ENCODE peak calls at places on chromosome 12, in eight cellular contexts. M is G401; Q is frontal cortex; N is activated T-helper 1 cell treated with anti-CD3 and anti-CD28 coated beads, Interleukin-12 subunit alpha, Interleukin-12 subunit beta, Interleukin-2, Interleukin-4 antibody, amounts not matched to agents 30 ng/mL and 10 ng/mL and 1 ng/mL, durations not matched to agents 14 hours and 24 hours and 36 hours; G is upper lobe of left lung; W is left kidney; K is DMS153; E is germinal center. O is an unnamed sample.

GRCh38 chr12:120350576-120351350 is 18.2 kb downstream of the MSI1 start:
- DNase-seq in K (no peak), N (no peak), E (no peak), M (peak; percentile 93), Q (no peak), G (peak; percentile 65), W (no peak), O (no peak)

GRCh38 chr12:77273898-77274297 is 208.5 kb upstream of the E2F7 start:
- DNase-seq in G (no peak), Q (no peak), M (no peak), E (no peak), N (no peak), K (no peak), W (no peak), O (no peak)

GRCh38 chr12:49843871-49844437 is 1.0 kb upstream of the BCDIN3D start:
- DNase-seq in M (no peak), E (no peak), N (no peak), Q (no peak), W (no peak), G (no peak), K (no peak), O (no peak)

GRCh38 chr12:116538682-116539264 is 20.4 kb upstream of the MAP1LC3B2 start:
- DNase-seq in N (no peak), G (no peak), Q (no peak), M (no peak), K (no peak), W (peak; percentile 68), E (no peak), O (peak; percentile 20)

GRCh38 chr12:56687225-56688128 is 607 bp downstream of the PTGES3 start:
- DNase-seq in W (peak; percentile 67), E (peak; percentile 51), M (peak; percentile 54), N (peak; percentile 45), G (peak; percentile 88), Q (no peak), K (no peak), O (peak; percentile 68)

GRCh38 chr12:67501362-67501761 is 147.2 kb upstream of the DYRK2 start:
- DNase-seq in E (no peak), W (no peak), M (no peak), G (no peak), N (no peak), K (peak; percentile 69), Q (no peak), O (no peak)

GRCh38 chr12:120103371-120103770 is 13.2 kb downstream of the RAB35 start:
- DNase-seq in W (no peak), Q (no peak), N (no peak), M (no peak), G (no peak), K (no peak), E (no peak), O (no peak)

GRCh38 chr12:96061323-96061722 is 25.9 kb upstream of the LTA4H start:
- DNase-seq in M (no peak), K (no peak), N (no peak), G (no peak), Q (no peak), E (no peak), W (no peak), O (no peak)

GRCh38 chr12:109715310-109716091 is 1.9 kb downstream of the FAM222A start:
- DNase-seq in N (no peak), G (peak; percentile 83), M (peak; percentile 45), E (no peak), W (peak; percentile 36), K (peak; percentile 31), Q (no peak), O (peak; percentile 6)

GRCh38 chr12:106452309-106452708 is 94.8 kb downstream of the POLR3B start:
- DNase-seq in G (no peak), N (no peak), E (no peak), K (no peak), Q (no peak), W (no peak), M (no peak), O (no peak)

GRCh38 chr12:122895757-122896636 is at the start of gene VPS37B:
- DNase-seq in E (peak; percentile 83), K (peak; percentile 76), W (peak; percentile 95), N (peak; percentile 87), M (peak; percentile 72), Q (peak; percentile 86), G (peak; percentile 98), O (peak; percentile 61)

GRCh38 chr12:37666069-37666781 is 650.3 kb upstream of the ALG10B start:
- DNase-seq in K (no peak), W (no peak), E (no peak), Q (no peak), G (no peak), N (no peak), M (no peak), O (no peak)

GRCh38 chr12:118328486-118329340 is 44.0 kb downstream of the TAOK3 start:
- DNase-seq in G (no peak), E (no peak), N (no peak), M (no peak), K (no peak), W (no peak), Q (no peak), O (no peak)

GRCh38 chr12:3158851-3159465 is 81.8 kb downstream of the TSPAN9 start:
- DNase-seq in K (no peak), G (no peak), M (no peak), E (no peak), Q (no peak), N (no peak), W (no peak), O (no peak)

GRCh38 chr12:80936642-80937390 is 918 bp downstream of the LIN7A start:
- DNase-seq in Q (peak; percentile 27), E (peak; percentile 3), G (peak; percentile 88), N (no peak), K (peak; percentile 68), W (peak; percentile 82), M (no peak), O (peak; percentile 44)

GRCh38 chr12:85516667-85517325 is 236.8 kb downstream of the ALX1 start:
- DNase-seq in E (no peak), G (no peak), M (no peak), Q (no peak), K (no peak), W (no peak), N (no peak), O (no peak)

GRCh38 chr12:31849090-31849687 is 110.0 kb upstream of the RESF1 start:
- DNase-seq in Q (no peak), G (no peak), W (peak; percentile 32), N (no peak), K (no peak), M (no peak), E (no peak), O (no peak)

GRCh38 chr12:56104815-56105476 is 587 bp downstream of the PA2G4 start:
- DNase-seq in E (no peak), N (peak; percentile 16), G (peak; percentile 87), M (no peak), W (peak; percentile 52), Q (no peak), K (no peak), O (peak; percentile 19)

GRCh38 chr12:130375888-130376287 is 38.2 kb downstream of the PIWIL1 start:
- DNase-seq in W (no peak), Q (no peak), G (no peak), N (no peak), K (no peak), M (no peak), E (no peak), O (no peak)

GRCh38 chr12:114685320-114685781 is 1.4 kb upstream of the TBX3 start:
- DNase-seq in G (no peak), E (no peak), N (no peak), K (no peak), Q (no peak), M (no peak), W (no peak), O (no peak)

GRCh38 chr12:53383258-53383657 is 3.3 kb downstream of the SP1 start:
- DNase-seq in W (no peak), E (no peak), G (no peak), K (no peak), M (peak; percentile 15), N (no peak), Q (no peak), O (no peak)

GRCh38 chr12:112239020-112239419 is 113.7 kb downstream of the TRAFD1 start:
- DNase-seq in W (no peak), E (no peak), G (no peak), N (no peak), Q (no peak), K (no peak), M (peak; percentile 96), O (no peak)

GRCh38 chr12:93387780-93388179 is 10.1 kb downstream of the NUDT4 start:
- DNase-seq in N (no peak), M (no peak), Q (no peak), W (no peak), E (no peak), K (no peak), G (no peak), O (no peak)

GRCh38 chr12:79547044-79547734 is 143.6 kb downstream of the PAWR start:
- DNase-seq in W (peak; percentile 71), K (no peak), N (no peak), Q (no peak), G (no peak), E (no peak), M (peak; percentile 64), O (no peak)

GRCh38 chr12:62601765-62602444 is 135.3 kb downstream of the MON2 start:
- DNase-seq in N (no peak), M (no peak), Q (no peak), W (peak; percentile 29), K (no peak), E (no peak), G (no peak), O (peak; percentile 22)

GRCh38 chr12:76346798-76347420 is 1.3 kb downstream of the BBS10 start:
- DNase-seq in M (peak; percentile 54), G (no peak), Q (no peak), N (no peak), K (peak; percentile 0), W (peak; percentile 67), E (no peak), O (peak; percentile 63)

GRCh38 chr12:66467932-66468331 is 165.6 kb downstream of the HELB start:
- DNase-seq in Q (no peak), K (no peak), M (no peak), E (no peak), W (no peak), N (no peak), G (no peak), O (peak; percentile 7)

O was measured in MM.1S.